ENCODE peak calls at places on chromosomes 2 and 18, in four cellular contexts. One of them, this sample, is unnamed.

GRCh38 chr18:75530118-75530517 is 102.6 kb upstream of the SMIM21 start:
- DNase-seq in GM10248: no peak
- DNase-seq in CD4-positive, alpha-beta T cell: no peak
- DNase-seq in OCI-LY7: no peak
- DNase-seq in this sample: no peak

GRCh38 chr2:172782506-172783090 is 47.0 kb downstream of the RAPGEF4 start:
- DNase-seq in OCI-LY7: no peak
- DNase-seq in GM10248: no peak
- DNase-seq in CD4-positive, alpha-beta T cell: no peak
- DNase-seq in this sample: no peak

GRCh38 chr2:42498482-42498881 is 4.7 kb upstream of the KCNG3 start:
- DNase-seq in GM10248: no peak
- DNase-seq in CD4-positive, alpha-beta T cell: no peak
- DNase-seq in OCI-LY7: no peak
- DNase-seq in this sample: no peak

GRCh38 chr2:85844486-85844885 is 44.3 kb downstream of the ST3GAL5 start:
- DNase-seq in CD4-positive, alpha-beta T cell: no peak
- DNase-seq in OCI-LY7: no peak
- DNase-seq in GM10248: no peak
- DNase-seq in this sample: no peak

GRCh38 chr2:221552282-221552681 is 19.8 kb downstream of the EPHA4 start:
- DNase-seq in OCI-LY7: no peak
- DNase-seq in CD4-positive, alpha-beta T cell: no peak
- DNase-seq in GM10248: no peak
- DNase-seq in this sample: no peak

GRCh38 chr18:61782545-61782944 is 110.3 kb downstream of the RNF152 start:
- DNase-seq in GM10248: no peak
- DNase-seq in OCI-LY7: no peak
- DNase-seq in CD4-positive, alpha-beta T cell: no peak
- DNase-seq in this sample: no peak

GRCh38 chr18:74949611-74950010 is 259.3 kb downstream of the PTGR3 start:
- DNase-seq in OCI-LY7: no peak
- DNase-seq in CD4-positive, alpha-beta T cell: no peak
- DNase-seq in GM10248: no peak
- DNase-seq in this sample: no peak

GRCh38 chr18:50190236-50190635 is 4.7 kb downstream of the MYO5B start:
- DNase-seq in CD4-positive, alpha-beta T cell: no peak
- DNase-seq in GM10248: no peak
- DNase-seq in OCI-LY7: no peak
- DNase-seq in this sample: no peak

GRCh38 chr2:110773470-110773921 is 41.1 kb downstream of the ACOXL start:
- DNase-seq in OCI-LY7: no peak
- DNase-seq in CD4-positive, alpha-beta T cell: no peak
- DNase-seq in GM10248: no peak
- DNase-seq in this sample: no peak

GRCh38 chr18:59547691-59548182 is 149.5 kb downstream of the CCBE1 start:
- DNase-seq in CD4-positive, alpha-beta T cell: no peak
- DNase-seq in OCI-LY7: no peak
- DNase-seq in GM10248: no peak
- DNase-seq in this sample: no peak

GRCh38 chr2:236366406-236366805 is 102.2 kb upstream of the ASB18 start:
- DNase-seq in OCI-LY7: no peak
- DNase-seq in CD4-positive, alpha-beta T cell: no peak
- DNase-seq in GM10248: no peak
- DNase-seq in this sample: peak

GRCh38 chr2:100664756-100665101 is 101.9 kb downstream of the PDCL3 start:
- DNase-seq in GM10248: no peak
- DNase-seq in CD4-positive, alpha-beta T cell: no peak
- DNase-seq in OCI-LY7: no peak
- DNase-seq in this sample: no peak

GRCh38 chr2:175234153-175234552 is 52.6 kb upstream of the ATP5MC3 start:
- DNase-seq in OCI-LY7: no peak
- DNase-seq in CD4-positive, alpha-beta T cell: no peak
- DNase-seq in GM10248: no peak
- DNase-seq in this sample: no peak

GRCh38 chr2:30796723-30797122 is 10.5 kb downstream of the CAPN13 start:
- DNase-seq in OCI-LY7: no peak
- DNase-seq in GM10248: no peak
- DNase-seq in CD4-positive, alpha-beta T cell: no peak
- DNase-seq in this sample: no peak

GRCh38 chr2:16351137-16351536 is 314.5 kb downstream of the CYRIA start:
- DNase-seq in OCI-LY7: no peak
- DNase-seq in GM10248: no peak
- DNase-seq in CD4-positive, alpha-beta T cell: no peak
- DNase-seq in this sample: no peak

GRCh38 chr2:224260605-224261004 is 141.3 kb downstream of the FAM124B start:
- DNase-seq in OCI-LY7: no peak
- DNase-seq in CD4-positive, alpha-beta T cell: no peak
- DNase-seq in GM10248: no peak
- DNase-seq in this sample: no peak

GRCh38 chr18:62183578-62184195 is 3.2 kb downstream of the PIGN start:
- DNase-seq in CD4-positive, alpha-beta T cell: peak
- DNase-seq in OCI-LY7: peak
- DNase-seq in GM10248: peak
- DNase-seq in this sample: peak

GRCh38 chr2:239308696-239309397 is 92.0 kb downstream of the HDAC4 start:
- DNase-seq in GM10248: no peak
- DNase-seq in OCI-LY7: no peak
- DNase-seq in CD4-positive, alpha-beta T cell: no peak
- DNase-seq in this sample: no peak

GRCh38 chr18:62586148-62586774 is 63.4 kb downstream of the ZCCHC2 start:
- DNase-seq in OCI-LY7: peak
- DNase-seq in CD4-positive, alpha-beta T cell: peak
- DNase-seq in GM10248: peak
- DNase-seq in this sample: peak

GRCh38 chr2:47738331-47738730 is 44.6 kb upstream of the MSH6 start:
- DNase-seq in OCI-LY7: peak
- DNase-seq in CD4-positive, alpha-beta T cell: no peak
- DNase-seq in GM10248: no peak
- DNase-seq in this sample: no peak

GRCh38 chr2:165162466-165162865 is 41.4 kb downstream of the SCN3A start:
- DNase-seq in CD4-positive, alpha-beta T cell: no peak
- DNase-seq in OCI-LY7: no peak
- DNase-seq in GM10248: no peak
- DNase-seq in this sample: no peak

GRCh38 chr2:96249654-96250053 is 16.1 kb downstream of the TMEM127 start:
- DNase-seq in OCI-LY7: no peak
- DNase-seq in CD4-positive, alpha-beta T cell: no peak
- DNase-seq in GM10248: no peak
- DNase-seq in this sample: peak

GRCh38 chr2:26608557-26608956 is 32.6 kb downstream of the CIB4 start:
- DNase-seq in CD4-positive, alpha-beta T cell: no peak
- DNase-seq in GM10248: no peak
- DNase-seq in OCI-LY7: no peak
- DNase-seq in this sample: no peak

GRCh38 chr2:238706673-238707072 is 141.2 kb upstream of the TWIST2 start:
- DNase-seq in OCI-LY7: no peak
- DNase-seq in GM10248: no peak
- DNase-seq in CD4-positive, alpha-beta T cell: no peak
- DNase-seq in this sample: no peak

GRCh38 chr2:133837441-133838090 is 269.3 kb upstream of the NCKAP5 start:
- DNase-seq in GM10248: no peak
- DNase-seq in CD4-positive, alpha-beta T cell: no peak
- DNase-seq in OCI-LY7: no peak
- DNase-seq in this sample: no peak

GRCh38 chr2:73999881-74000597 is 15.3 kb downstream of the TET3 start:
- DNase-seq in GM10248: no peak
- DNase-seq in OCI-LY7: no peak
- DNase-seq in CD4-positive, alpha-beta T cell: no peak
- DNase-seq in this sample: no peak

GRCh38 chr2:740446-741293 is 63.5 kb upstream of the TMEM18 start:
- DNase-seq in OCI-LY7: no peak
- DNase-seq in CD4-positive, alpha-beta T cell: peak
- DNase-seq in GM10248: no peak
- DNase-seq in this sample: no peak

GRCh38 chr2:38095996-38096861 is 20.3 kb upstream of the CYP1B1 start:
- DNase-seq in GM10248: peak
- DNase-seq in OCI-LY7: no peak
- DNase-seq in CD4-positive, alpha-beta T cell: no peak
- DNase-seq in this sample: peak

GRCh38 chr18:48007955-48008701 is 77.7 kb upstream of the SMAD2 start:
- DNase-seq in GM10248: peak
- DNase-seq in CD4-positive, alpha-beta T cell: peak
- DNase-seq in OCI-LY7: no peak
- DNase-seq in this sample: peak

GRCh38 chr2:3868426-3868825 is 165.1 kb downstream of the DCDC2C start:
- DNase-seq in CD4-positive, alpha-beta T cell: no peak
- DNase-seq in OCI-LY7: no peak
- DNase-seq in GM10248: no peak
- DNase-seq in this sample: no peak

GRCh38 chr2:101736861-101737291 is 39.4 kb downstream of the MAP4K4 start:
- DNase-seq in CD4-positive, alpha-beta T cell: no peak
- DNase-seq in GM10248: no peak
- DNase-seq in OCI-LY7: no peak
- DNase-seq in this sample: no peak

GRCh38 chr2:74530239-74531161 is 767 bp downstream of the HTRA2 start:
- DNase-seq in OCI-LY7: peak
- DNase-seq in GM10248: peak
- DNase-seq in CD4-positive, alpha-beta T cell: no peak
- DNase-seq in this sample: peak

GRCh38 chr18:46859855-46860254 is 57.5 kb downstream of the PIAS2 start:
- DNase-seq in CD4-positive, alpha-beta T cell: no peak
- DNase-seq in GM10248: peak
- DNase-seq in OCI-LY7: peak
- DNase-seq in this sample: peak

GRCh38 chr2:199115169-199115568 is 342.6 kb downstream of the SATB2 start:
- DNase-seq in GM10248: no peak
- DNase-seq in CD4-positive, alpha-beta T cell: no peak
- DNase-seq in OCI-LY7: no peak
- DNase-seq in this sample: no peak

GRCh38 chr2:64996914-64997313 is 7.7 kb downstream of the SLC1A4 start:
- DNase-seq in GM10248: no peak
- DNase-seq in CD4-positive, alpha-beta T cell: no peak
- DNase-seq in OCI-LY7: no peak
- DNase-seq in this sample: no peak

GRCh38 chr2:2333076-2333475 is 2.0 kb upstream of the MYT1L start:
- DNase-seq in GM10248: no peak
- DNase-seq in OCI-LY7: no peak
- DNase-seq in CD4-positive, alpha-beta T cell: no peak
- DNase-seq in this sample: no peak

GRCh38 chr2:234133004-234133403 is 82.5 kb downstream of the SPP2 start:
- DNase-seq in CD4-positive, alpha-beta T cell: no peak
- DNase-seq in GM10248: no peak
- DNase-seq in OCI-LY7: no peak
- DNase-seq in this sample: no peak

GRCh38 chr2:217393585-217394032 is 533.7 kb upstream of the TNP1 start:
- DNase-seq in OCI-LY7: no peak
- DNase-seq in GM10248: no peak
- DNase-seq in CD4-positive, alpha-beta T cell: no peak
- DNase-seq in this sample: no peak

GRCh38 chr2:173982918-173983317 is 17.7 kb upstream of the SP3 start:
- DNase-seq in GM10248: no peak
- DNase-seq in CD4-positive, alpha-beta T cell: no peak
- DNase-seq in OCI-LY7: no peak
- DNase-seq in this sample: no peak

This sample was measured in GM13977.